ENCODE peak calls at places on chromosomes 4 and X, in six cellular contexts. F is testis; N is CD4-positive, CD25-positive, alpha-beta regulatory T cell; Y is lung; I is small intestine; T is pancreas. R is an unnamed sample.

GRCh38 chrX:45743081-45743533 is 542.4 kb upstream of the DIPK2B start:
- DNase-seq in I (no peak), T (no peak), F (no peak), N (no peak), Y (no peak), R (no peak)

GRCh38 chr4:151957163-151957562 is 196.4 kb upstream of the GATB start:
- DNase-seq in T (no peak), N (no peak), F (peak; percentile 41), Y (no peak), I (peak; percentile 1), R (no peak)

GRCh38 chr4:124167602-124168001 is 544.9 kb downstream of the ANKRD50 start:
- DNase-seq in F (no peak), Y (no peak), T (no peak), N (no peak), I (no peak), R (no peak)

GRCh38 chr4:41963105-41963504 is 18.5 kb upstream of the DCAF4L1 start:
- DNase-seq in F (no peak), N (peak; percentile 57), I (peak; percentile 6), Y (no peak), T (no peak), R (peak; percentile 19)

GRCh38 chr4:169215656-169216055 is 55.1 kb downstream of the SH3RF1 start:
- DNase-seq in I (no peak), T (no peak), F (no peak), N (no peak), Y (no peak), R (no peak)

GRCh38 chr4:115360441-115360840 is 247.0 kb upstream of the NDST4 start:
- DNase-seq in I (no peak), N (no peak), F (no peak), T (no peak), Y (no peak), R (no peak)

GRCh38 chr4:39043697-39044363 is 11.6 kb upstream of the TMEM156 start:
- DNase-seq in N (peak; percentile 26), F (no peak), T (no peak), I (no peak), Y (no peak), R (no peak)

GRCh38 chr4:185742766-185743165 is 69.2 kb downstream of the SORBS2 start:
- DNase-seq in Y (no peak), T (peak; percentile 46), N (no peak), F (no peak), I (no peak), R (no peak)

GRCh38 chr4:184352891-184353290 is 121.5 kb downstream of the IRF2 start:
- DNase-seq in N (no peak), F (no peak), T (no peak), I (no peak), Y (no peak), R (no peak)

GRCh38 chr4:180953572-180953971 is 1289.6 kb upstream of the TENM3 start:
- DNase-seq in F (no peak), N (no peak), Y (no peak), T (no peak), I (no peak), R (no peak)

GRCh38 chrX:38036471-38036870 is 30.1 kb downstream of the SYTL5 start:
- DNase-seq in T (no peak), N (no peak), Y (no peak), F (no peak), I (no peak), R (no peak)
- H3K27ac ChIP-seq in T (no peak overlapping the region), N (no peak overlapping the region), Y (no peak overlapping the region), F (no peak overlapping the region), I (no peak overlapping the region), R (no peak overlapping the region)

DNA sequence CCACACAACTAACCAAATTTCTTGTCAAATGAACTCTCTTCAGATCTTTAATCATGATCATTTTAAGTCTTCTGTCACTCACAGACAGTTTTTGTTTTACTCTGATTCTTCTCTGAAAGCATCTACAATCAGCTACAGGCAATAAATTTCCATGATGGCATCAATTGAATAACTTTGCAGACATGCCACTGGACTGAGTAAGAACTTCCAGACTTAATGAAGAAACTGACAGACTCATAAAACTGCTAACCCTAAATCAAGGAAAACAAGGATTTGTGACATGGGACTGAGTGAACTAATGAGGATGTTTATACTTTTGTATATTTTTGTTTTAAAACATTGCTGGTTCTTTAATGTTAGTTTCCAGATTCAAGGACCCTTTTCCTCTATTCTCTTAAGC is 5.5 kb upstream of the PPP1R2C start:
- DNase-seq in N (no peak), F (no peak), Y (no peak), I (no peak), T (no peak), R (no peak)
- H3K27me3 ChIP-seq in N (no peaks in the 10 kb centered on the region), F (no peaks in the 10 kb centered on the region), Y (no peaks in the 10 kb centered on the region), I (no peaks in the 10 kb centered on the region), T (no peaks in the 10 kb centered on the region), R (no peaks in the 10 kb centered on the region)

DNA sequence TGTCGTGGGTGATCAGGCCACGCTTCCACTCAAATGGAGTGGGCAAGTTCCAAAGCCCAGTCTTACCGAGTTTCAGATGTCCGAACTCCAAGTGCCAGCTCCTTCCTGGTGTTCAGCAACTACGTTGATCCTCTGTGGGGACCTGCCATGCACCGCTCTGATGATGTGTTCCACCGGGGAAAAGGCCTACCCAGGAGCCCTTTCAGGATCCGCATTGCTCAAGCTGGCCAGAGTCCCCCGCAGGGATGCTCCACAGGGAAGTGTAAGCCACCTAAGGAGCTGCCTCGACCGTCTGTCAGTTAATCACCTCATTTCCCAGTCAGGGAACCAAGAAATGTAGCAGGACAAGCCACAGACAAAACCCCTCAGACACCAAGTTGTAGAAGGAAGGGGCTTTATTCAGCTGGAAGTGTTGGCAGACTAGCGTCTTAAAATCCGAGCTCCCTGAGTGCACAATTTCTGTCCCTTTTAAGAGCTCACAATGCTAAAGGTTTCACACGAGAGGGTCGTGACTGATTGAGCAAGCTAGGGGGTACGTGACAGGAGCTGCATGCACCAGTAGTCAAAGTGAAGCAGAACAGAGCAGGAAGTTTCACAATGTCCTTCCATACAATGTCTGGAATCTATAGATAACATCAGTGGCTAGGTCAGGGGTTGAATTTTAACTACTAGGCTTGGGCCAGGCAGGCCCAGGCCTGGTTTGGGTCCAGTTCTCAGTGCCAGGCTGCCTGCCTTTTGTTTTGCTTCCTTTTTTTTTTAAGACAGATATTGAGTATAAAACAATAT is 126.2 kb upstream of the ZDHHC15 start:
- DNase-seq in Y (no peak), F (no peak), T (no peak), N (no peak), I (no peak), R (no peak)
- H3K4me3 ChIP-seq in Y (no peak overlapping the region), F (no peak overlapping the region), T (no peak overlapping the region), N (no peak overlapping the region), I (no peak overlapping the region), R (no peak overlapping the region)

GRCh38 chrX:24493740-24494543 is 28.9 kb downstream of the PDK3 start:
- DNase-seq in T (no peak), Y (no peak), F (no peak), I (peak; percentile 67), N (no peak), R (no peak)
- H3K27ac ChIP-seq in T (no peak overlapping the region), Y (peak overlapping the region; percentile 11), F (no peak overlapping the region), I (no peak overlapping the region), N (no peak overlapping the region), R (no peak overlapping the region)

DNA sequence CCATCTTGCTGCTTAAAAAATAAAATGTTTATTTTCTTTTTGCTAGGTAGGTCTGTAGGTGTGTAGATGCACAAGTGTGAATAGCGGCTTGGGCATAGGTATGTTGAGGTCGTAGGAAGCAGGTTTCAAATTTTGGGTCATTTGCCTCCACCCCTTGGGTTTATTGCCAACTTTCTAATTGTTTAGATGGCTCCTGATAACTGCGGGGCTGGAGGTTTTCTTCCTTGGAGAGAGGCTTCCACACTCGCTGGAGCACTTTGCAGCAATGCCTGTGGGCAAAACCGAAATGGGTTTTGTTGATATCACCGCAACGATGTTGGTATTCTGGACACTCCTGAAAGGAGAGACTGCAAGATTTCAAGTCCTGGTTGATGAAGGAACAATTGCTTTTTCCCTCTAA is 3.9 kb upstream of the POU4F2 start:
- DNase-seq in I (no peak), N (no peak), F (no peak), Y (no peak), T (no peak), R (no peak)
- H3K27me3 ChIP-seq in I (peaks cover 12% of the 10 kb centered on the region), N (peaks cover 42% of the 10 kb centered on the region), F (no peaks in the 10 kb centered on the region), Y (peaks cover 31% of the 10 kb centered on the region), T (no peaks in the 10 kb centered on the region), R (peaks cover 25% of the 10 kb centered on the region)

DNA sequence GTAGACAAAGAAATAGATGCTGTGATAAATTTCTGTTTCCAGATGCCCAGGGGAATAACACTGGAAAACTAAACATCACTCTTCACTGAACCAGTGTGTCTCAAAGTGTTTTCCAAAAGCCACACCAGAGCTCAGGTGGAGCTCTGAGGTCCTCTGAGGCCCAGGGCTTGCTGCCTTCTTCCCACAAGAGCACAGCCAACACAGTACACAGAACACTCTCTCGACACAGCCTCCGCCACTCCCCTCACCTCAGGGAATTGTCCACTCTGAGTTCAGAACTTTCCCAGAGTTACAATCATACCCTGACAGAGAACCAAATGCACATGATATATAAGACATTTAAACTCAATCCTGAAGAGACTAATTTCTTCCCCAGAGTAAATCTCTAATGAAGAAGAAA is 3.1 kb downstream of the SETD7 start:
- DNase-seq in T (no peak), I (no peak), N (no peak), F (peak; percentile 66), Y (no peak), R (no peak)
- H3K4me3 ChIP-seq in T (no peak overlapping the region), I (no peak overlapping the region), N (peak overlapping the region; percentile 91), F (no peak overlapping the region), Y (no peak overlapping the region), R (no peak overlapping the region)

GRCh38 chr4:15695240-15695699 is 7.6 kb upstream of the BST1 start:
- DNase-seq in I (no peak), Y (no peak), T (no peak), N (no peak), F (no peak), R (no peak)

GRCh38 chr4:15696866-15697265 is 6.0 kb upstream of the BST1 start:
- DNase-seq in Y (no peak), I (no peak), N (no peak), F (no peak), T (no peak), R (no peak)

GRCh38 chr4:15695764-15696163 is 7.1 kb upstream of the BST1 start:
- DNase-seq in T (no peak), Y (no peak), N (no peak), I (peak; percentile 46), F (no peak), R (no peak)

GRCh38 chr4:15691346-15692140 is 9.9 kb downstream of the FAM200B start:
- DNase-seq in I (no peak), F (no peak), N (no peak), T (no peak), Y (no peak), R (no peak)

GRCh38 chr4:15694431-15694830 is 8.4 kb upstream of the BST1 start:
- DNase-seq in Y (no peak), F (no peak), I (no peak), N (no peak), T (no peak), R (no peak)
- H3K27ac ChIP-seq in Y (no peak overlapping the region), F (no peak overlapping the region), I (no peak overlapping the region), N (no peak overlapping the region), T (no peak overlapping the region), R (no peak overlapping the region)